ENCODE peak calls at places on chromosomes 5 and 9, in five cellular contexts. One of them, this sample, is unnamed. For H3K27me3, the result is how much of the 10 kb centered on the place peaks cover.

GRCh38 chr9:3916984-3917383 is 382.9 kb downstream of the GLIS3 start:
- DNase-seq in HCT116: no peak
- DNase-seq in H1: no peak
- DNase-seq in K562: no peak
- DNase-seq in GM12878: no peak
- DNase-seq in this sample: no peak

GRCh38 chr9:6272229-6272597 is 56.0 kb upstream of the TPD52L3 start:
- DNase-seq in K562: no peak
- DNase-seq in HCT116: no peak
- DNase-seq in GM12878: no peak
- DNase-seq in H1: no peak
- DNase-seq in this sample: peak

GRCh38 chr5:5497132-5497748 is 74.8 kb downstream of the ICE1 start:
- DNase-seq in HCT116: peak
- DNase-seq in H1: no peak
- DNase-seq in K562: peak
- DNase-seq in GM12878: no peak
- DNase-seq in this sample: peak

GRCh38 chr5:154112255-154112654 is 73.5 kb downstream of the MFAP3 start:
- DNase-seq in H1: no peak
- DNase-seq in HCT116: no peak
- DNase-seq in GM12878: no peak
- DNase-seq in K562: no peak
- DNase-seq in this sample: no peak

GRCh38 chr5:84016090-84016489 is 295.4 kb upstream of the HAPLN1 start:
- DNase-seq in K562: no peak
- DNase-seq in GM12878: no peak
- DNase-seq in H1: no peak
- DNase-seq in HCT116: no peak
- DNase-seq in this sample: no peak

GRCh38 chr9:120481842-120482241 is 98.1 kb downstream of the CDK5RAP2 start:
- DNase-seq in H1: no peak
- DNase-seq in K562: no peak
- DNase-seq in GM12878: no peak
- DNase-seq in HCT116: no peak
- DNase-seq in this sample: no peak

GRCh38 chr5:109964136-109964535 is 274.4 kb downstream of the MAN2A1 start:
- DNase-seq in H1: no peak
- DNase-seq in GM12878: no peak
- DNase-seq in K562: no peak
- DNase-seq in HCT116: no peak
- DNase-seq in this sample: no peak

GRCh38 chr9:114223564-114224246 is 68.4 kb downstream of the COL27A1 start:
- DNase-seq in K562: no peak
- DNase-seq in H1: no peak
- DNase-seq in GM12878: no peak
- DNase-seq in HCT116: peak
- DNase-seq in this sample: peak

GRCh38 chr9:120710110-120710981 is 3.9 kb downstream of the MEGF9 start:
- DNase-seq in H1: no peak
- DNase-seq in GM12878: no peak
- DNase-seq in HCT116: peak
- DNase-seq in K562: no peak
- DNase-seq in this sample: peak

GRCh38 chr9:94222870-94223269 is 36.2 kb upstream of the ZNF169 start:
- DNase-seq in H1: no peak
- DNase-seq in GM12878: no peak
- DNase-seq in K562: no peak
- DNase-seq in HCT116: no peak
- DNase-seq in this sample: no peak

GRCh38 chr5:123119334-123119986 is 30.4 kb downstream of the PRDM6 start:
- DNase-seq in HCT116: peak
- DNase-seq in GM12878: no peak
- DNase-seq in K562: no peak
- DNase-seq in H1: peak
- DNase-seq in this sample: peak

GRCh38 chr5:105506692-105507277 is 1944.2 kb upstream of the NUDT12 start:
- DNase-seq in K562: no peak
- DNase-seq in GM12878: no peak
- DNase-seq in H1: no peak
- DNase-seq in HCT116: peak
- DNase-seq in this sample: peak

GRCh38 chr9:121369595-121370265 is at the start of gene STOM:
- DNase-seq in H1: no peak
- DNase-seq in GM12878: no peak
- DNase-seq in HCT116: no peak
- DNase-seq in K562: no peak
- DNase-seq in this sample: peak

GRCh38 chr9:35191105-35191504 is 29.3 kb downstream of the UNC13B start:
- DNase-seq in K562: no peak
- DNase-seq in HCT116: no peak
- DNase-seq in GM12878: no peak
- DNase-seq in H1: no peak
- DNase-seq in this sample: no peak

GRCh38 chr5:158590936-158591863 is 508.5 kb downstream of the EBF1 start:
- DNase-seq in GM12878: no peak
- DNase-seq in HCT116: no peak
- DNase-seq in H1: peak
- DNase-seq in K562: no peak
- DNase-seq in this sample: no peak

GRCh38 chr5:122078116-122078865 is at the start of gene LOX:
- DNase-seq in K562: no peak
- DNase-seq in GM12878: no peak
- DNase-seq in H1: peak
- DNase-seq in HCT116: no peak
- DNase-seq in this sample: peak

GRCh38 chr5:15682566-15682965 is 182.6 kb downstream of the FBXL7 start:
- DNase-seq in K562: no peak
- DNase-seq in H1: no peak
- DNase-seq in GM12878: no peak
- DNase-seq in HCT116: no peak
- DNase-seq in this sample: no peak

GRCh38 chr5:109318455-109319108 is 91.2 kb downstream of the PJA2 start:
- DNase-seq in K562: no peak
- DNase-seq in H1: no peak
- DNase-seq in GM12878: no peak
- DNase-seq in HCT116: no peak
- DNase-seq in this sample: peak

DNA sequence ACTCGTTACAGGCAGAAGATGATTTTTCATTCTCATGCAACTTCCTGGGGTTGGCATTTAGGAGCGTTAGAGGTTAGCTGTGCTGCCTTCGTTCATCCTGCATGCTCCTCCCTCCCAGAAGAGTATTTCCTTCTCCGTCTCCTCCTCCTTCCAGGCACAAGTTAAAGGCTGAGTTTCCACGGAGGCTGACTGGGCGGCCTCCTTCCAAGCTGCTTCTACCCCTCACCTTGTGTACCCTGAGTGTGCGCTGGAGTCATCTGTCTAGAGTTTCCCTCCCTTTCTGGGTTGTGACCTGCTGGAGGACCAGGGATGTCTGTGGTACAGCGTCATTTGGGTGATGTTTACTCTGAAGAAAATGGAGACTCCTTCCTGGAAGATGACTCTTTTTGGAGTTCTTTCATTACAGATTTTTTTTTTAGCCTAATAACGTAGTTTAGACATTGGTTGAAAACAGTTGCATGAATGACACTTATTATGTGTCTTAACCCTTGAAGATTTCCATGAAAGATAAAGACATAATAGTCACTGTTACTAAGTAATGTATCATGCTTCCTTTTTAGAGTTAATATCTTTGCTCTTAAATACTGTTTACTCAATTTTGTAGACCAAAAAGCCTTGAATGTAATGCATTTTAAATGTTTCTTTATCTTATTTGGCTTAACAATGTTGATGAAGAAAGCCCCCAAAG is 146.9 kb downstream of the TENT4A start:
- DNase-seq in H1: no peak
- DNase-seq in K562: no peak
- DNase-seq in HCT116: no peak
- DNase-seq in GM12878: no peak
- DNase-seq in this sample: no peak
- H3K27me3 ChIP-seq in H1: under half
- H3K27me3 ChIP-seq in K562: under half
- H3K27me3 ChIP-seq in HCT116: under half
- H3K27me3 ChIP-seq in GM12878: under half
- H3K27me3 ChIP-seq in this sample: under half

DNA sequence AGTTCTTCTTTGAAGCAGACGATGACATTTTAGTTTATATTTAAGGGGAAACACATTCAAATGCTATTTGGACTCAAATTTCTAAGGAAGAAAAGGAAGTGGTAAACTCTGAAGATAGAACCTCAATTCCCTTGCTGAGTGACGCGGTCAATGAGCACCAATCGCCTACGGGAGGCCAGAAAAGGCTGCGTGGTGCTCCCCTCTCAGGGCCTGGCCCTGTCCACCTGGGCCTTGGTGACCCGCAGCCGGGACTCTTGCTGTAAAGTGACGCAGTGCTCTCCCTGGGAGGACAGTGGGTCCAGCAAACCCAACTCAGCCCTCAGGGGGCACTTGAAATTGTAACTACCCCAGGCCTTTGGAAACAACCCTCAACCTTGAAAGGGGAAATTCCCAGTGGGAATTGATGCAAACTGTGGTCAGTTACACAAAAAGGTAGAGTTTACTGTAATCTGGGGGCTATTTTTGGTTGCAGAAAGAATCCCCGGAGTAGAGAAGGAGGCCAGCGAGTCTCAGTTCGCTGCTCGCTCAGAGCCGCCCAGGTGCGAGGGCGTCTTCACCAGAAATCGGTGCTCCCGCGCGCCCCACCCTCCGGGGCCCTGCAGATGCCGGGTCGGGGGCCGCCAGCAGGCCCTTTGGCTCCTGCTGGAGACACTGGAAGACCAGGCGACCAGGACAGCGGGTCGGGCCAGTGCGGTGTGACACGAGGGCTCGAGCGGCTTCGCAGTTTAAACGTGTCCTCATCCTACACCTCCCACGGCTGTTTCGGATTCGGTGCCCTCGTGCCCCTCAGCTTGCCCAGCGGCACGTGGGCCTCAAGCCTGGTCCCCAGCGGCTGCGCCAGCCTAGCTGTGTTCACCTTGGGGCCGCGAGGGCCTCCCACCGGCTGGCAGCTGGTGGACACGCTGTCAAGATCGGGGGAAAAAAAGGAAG is 1.4 kb upstream of the ANKRD33B start:
- DNase-seq in K562: no peak
- DNase-seq in GM12878: peak
- DNase-seq in HCT116: no peak
- DNase-seq in H1: peak
- DNase-seq in this sample: no peak
- TF ChIP-seq SRF in K562: no peak
- TF ChIP-seq SRF in GM12878: no peak
- TF ChIP-seq SRF in HCT116: no peak
- TF ChIP-seq SRF in H1: no peak
- TF ChIP-seq SRF in this sample: no peak

DNA sequence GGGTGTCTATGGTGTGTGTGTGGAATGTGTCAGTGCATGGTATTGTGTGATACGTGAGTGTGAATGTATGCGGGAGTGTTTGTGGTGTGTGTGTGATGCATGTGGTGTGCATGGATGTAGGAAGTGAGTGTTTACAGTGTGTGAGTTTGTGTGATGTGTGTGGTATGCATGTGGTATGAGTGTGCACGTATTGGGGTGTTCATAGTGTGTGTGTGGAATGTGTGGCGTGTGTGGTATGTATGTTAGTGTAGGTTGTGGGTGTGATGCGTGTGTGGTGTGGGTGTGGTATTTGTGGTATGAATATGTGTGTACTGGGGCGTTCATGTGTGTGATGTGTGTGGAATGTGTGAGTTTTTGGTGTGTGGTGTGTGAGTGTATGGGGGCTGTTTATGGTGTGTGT is 40.1 kb upstream of the BICD2 start:
- DNase-seq in HCT116: no peak
- DNase-seq in H1: no peak
- DNase-seq in GM12878: no peak
- DNase-seq in K562: no peak
- DNase-seq in this sample: no peak
- H3K27me3 ChIP-seq in HCT116: under half
- H3K27me3 ChIP-seq in H1: under half
- H3K27me3 ChIP-seq in GM12878: under half
- H3K27me3 ChIP-seq in K562: half or more
- H3K27me3 ChIP-seq in this sample: under half

GRCh38 chr9:26043431-26043830 is 365.2 kb upstream of the TUSC1 start:
- DNase-seq in HCT116: no peak
- DNase-seq in H1: no peak
- DNase-seq in K562: no peak
- DNase-seq in GM12878: no peak
- DNase-seq in this sample: no peak
- TF ChIP-seq SRF in HCT116: no peak
- TF ChIP-seq SRF in H1: no peak
- TF ChIP-seq SRF in K562: no peak
- TF ChIP-seq SRF in GM12878: no peak
- TF ChIP-seq SRF in this sample: no peak

GRCh38 chr5:77847814-77848290 is 71.7 kb upstream of the TBCA start:
- DNase-seq in GM12878: no peak
- DNase-seq in H1: no peak
- DNase-seq in HCT116: no peak
- DNase-seq in K562: no peak
- DNase-seq in this sample: no peak
- H3K27me3 ChIP-seq in GM12878: under half
- H3K27me3 ChIP-seq in H1: half or more
- H3K27me3 ChIP-seq in HCT116: under half
- H3K27me3 ChIP-seq in K562: half or more
- H3K27me3 ChIP-seq in this sample: under half

GRCh38 chr5:57412010-57412409 is 70.6 kb downstream of the ACTBL2 start:
- DNase-seq in K562: no peak
- DNase-seq in HCT116: no peak
- DNase-seq in GM12878: no peak
- DNase-seq in H1: no peak
- DNase-seq in this sample: no peak
- TF ChIP-seq SRF in K562: no peak
- TF ChIP-seq SRF in HCT116: no peak
- TF ChIP-seq SRF in GM12878: no peak
- TF ChIP-seq SRF in H1: no peak
- TF ChIP-seq SRF in this sample: no peak

GRCh38 chr5:177402271-177403043 is 2.0 kb upstream of the PFN3 start:
- DNase-seq in HCT116: peak
- DNase-seq in GM12878: no peak
- DNase-seq in H1: peak
- DNase-seq in K562: no peak
- DNase-seq in this sample: no peak
- H3K27me3 ChIP-seq in HCT116: under half
- H3K27me3 ChIP-seq in GM12878: under half
- H3K27me3 ChIP-seq in H1: half or more
- H3K27me3 ChIP-seq in K562: under half
- H3K27me3 ChIP-seq in this sample: under half

GRCh38 chr5:149775785-149776184 is 45.7 kb downstream of the PPARGC1B start:
- DNase-seq in H1: no peak
- DNase-seq in HCT116: peak
- DNase-seq in GM12878: peak
- DNase-seq in K562: peak
- DNase-seq in this sample: peak
- TF ChIP-seq SRF in H1: no peak
- TF ChIP-seq SRF in HCT116: no peak
- TF ChIP-seq SRF in GM12878: no peak
- TF ChIP-seq SRF in K562: no peak
- TF ChIP-seq SRF in this sample: no peak

GRCh38 chr5:73447234-73448071 is 1.1 kb downstream of the FOXD1 start:
- DNase-seq in GM12878: no peak
- DNase-seq in K562: peak
- DNase-seq in HCT116: no peak
- DNase-seq in H1: peak
- DNase-seq in this sample: no peak
- H3K27me3 ChIP-seq in GM12878: under half
- H3K27me3 ChIP-seq in K562: half or more
- H3K27me3 ChIP-seq in HCT116: under half
- H3K27me3 ChIP-seq in H1: half or more
- H3K27me3 ChIP-seq in this sample: half or more

This sample was measured in HepG2.